ENCODE peak calls at places on chromosomes 4 and X, in six cellular contexts. Q is T-helper 2 cell, I is OCI-LY7, F is activated T-cell treated with anti-CD3 and anti-CD28 coated beads for 1 hour, V is kidney tubule cell, P is Right ventricle myocardium superior. C is an unnamed sample.
A peak's percentile ranks its signal among the peaks of the same experiment; 100 is the strongest.

GRCh38 chr4:8053688-8054449 is 104.7 kb downstream of the ABLIM2 start:
- DNase-seq in Q (no peak), I (no peak), F (no peak), V (no peak), P (no peak), C (no peak)

GRCh38 chr4:181647396-181648107 is 595.6 kb upstream of the TENM3 start:
- DNase-seq in Q (no peak), I (no peak), F (no peak), V (peak; percentile 2), P (no peak), C (no peak)

GRCh38 chr4:174867893-174868292 is 38.8 kb upstream of the GLRA3 start:
- DNase-seq in Q (no peak), I (no peak), F (no peak), V (no peak), P (no peak), C (no peak)

GRCh38 chrX:134025986-134026731 is 40.8 kb upstream of the GPC3 start:
- DNase-seq in Q (no peak), I (no peak), F (no peak), V (no peak), P (no peak), C (no peak)

GRCh38 chr4:73447701-73448100 is 11.7 kb downstream of the AFP start:
- DNase-seq in Q (peak; percentile 29), I (no peak), F (no peak), V (no peak), P (no peak), C (no peak)

GRCh38 chrX:72006461-72006860 is 95.8 kb downstream of the NHSL2 start:
- DNase-seq in Q (no peak), I (no peak), F (no peak), V (no peak), P (no peak), C (no peak)

GRCh38 chr4:74104145-74104544 is 5.2 kb upstream of the CXCL2 start:
- DNase-seq in Q (no peak), I (no peak), F (no peak), V (no peak), P (no peak), C (no peak)

GRCh38 chrX:97060019-97060418 is 176.3 kb downstream of the RPA4 start:
- DNase-seq in Q (no peak), I (no peak), F (no peak), V (no peak), P (no peak), C (no peak)

GRCh38 chr4:59571805-59572430 is 1628.2 kb upstream of the ADGRL3 start:
- DNase-seq in Q (no peak), I (no peak), F (no peak), V (peak; percentile 2), P (no peak), C (no peak)

GRCh38 chr4:26709246-26709645 is 125.4 kb downstream of the TBC1D19 start:
- DNase-seq in Q (no peak), I (no peak), F (no peak), V (no peak), P (no peak), C (no peak)

GRCh38 chrX:130299279-130300009 is 30.7 kb upstream of the ZNF280C start:
- DNase-seq in Q (no peak), I (no peak), F (no peak), V (no peak), P (no peak), C (no peak)

GRCh38 chrX:1178580-1179057 is 33.8 kb downstream of the CRLF2 start:
- DNase-seq in Q (peak; percentile 51), I (no peak), F (no peak), V (peak; percentile 23), P (no peak), C (no peak)

GRCh38 chr4:165369522-165369921 is 9.3 kb upstream of the CPE start:
- DNase-seq in Q (no peak), I (no peak), F (no peak), V (no peak), P (no peak), C (no peak)

GRCh38 chrX:129568349-129568748 is 28.3 kb downstream of the OCRL start:
- DNase-seq in Q (no peak), I (no peak), F (no peak), V (no peak), P (no peak), C (no peak)

GRCh38 chrX:43140546-43140945 is 362.6 kb upstream of the PPP1R2C start:
- DNase-seq in Q (no peak), I (no peak), F (no peak), V (peak; percentile 11), P (no peak), C (no peak)

GRCh38 chr4:33959519-33959918 is 2284.8 kb downstream of the ARAP2 start:
- DNase-seq in Q (no peak), I (no peak), F (no peak), V (no peak), P (no peak), C (no peak)

C was measured in CD4-positive, alpha-beta T cell.